ENCODE peak calls at places on chromosomes 16 and 17, in eight cellular contexts. Q is dorsolateral prefrontal cortex, W is adipocyte, X is pancreas, U is ascending aorta, V is psoas muscle, Z is BE2C, O is fibroblast of the aortic adventitia. B is an unnamed sample.

GRCh38 chr17:18039535-18040286 is 503 bp downstream of the GID4 start:
- DNase-seq in Q (no peak), W (no peak), X (peak; percentile 53), U (peak; percentile 77), V (peak; percentile 27), Z (no peak), O (no peak), B (no peak)

GRCh38 chr17:74750327-74751069 is 2.1 kb downstream of the NHERF1 start:
- DNase-seq in Q (no peak), W (no peak), X (peak; percentile 95), U (no peak), V (no peak), Z (no peak), O (no peak), B (no peak)

GRCh38 chr16:54282202-54282922 is 4.2 kb downstream of the IRX3 start:
- DNase-seq in Q (no peak), W (peak; percentile 86), X (peak; percentile 42), U (peak; percentile 66), V (peak; percentile 44), Z (peak; percentile 51), O (peak; percentile 53), B (no peak)

GRCh38 chr17:46061435-46061834 is 62.4 kb downstream of the STH start:
- DNase-seq in Q (no peak), W (peak; percentile 50), X (no peak), U (no peak), V (no peak), Z (no peak), O (peak; percentile 20), B (no peak)

GRCh38 chr16:65413861-65414260 is 292.0 kb upstream of the CDH11 start:
- DNase-seq in Q (no peak), W (peak; percentile 45), X (no peak), U (no peak), V (no peak), Z (no peak), O (no peak), B (no peak)

GRCh38 chr17:72538921-72539352 is 418.1 kb downstream of the SOX9 start:
- DNase-seq in Q (no peak), W (no peak), X (no peak), U (no peak), V (no peak), Z (no peak), O (no peak), B (no peak)

GRCh38 chr16:66701061-66701460 is 4.5 kb upstream of the CMTM4 start:
- DNase-seq in Q (no peak), W (no peak), X (no peak), U (no peak), V (no peak), Z (no peak), O (no peak), B (no peak)

GRCh38 chr17:81368623-81369022 is 26.6 kb upstream of the BAHCC1 start:
- DNase-seq in Q (no peak), W (no peak), X (no peak), U (no peak), V (no peak), Z (no peak), O (no peak), B (peak; percentile 83)

GRCh38 chr16:75928295-75928694 is 202.0 kb upstream of the CPHXL start:
- DNase-seq in Q (no peak), W (no peak), X (no peak), U (no peak), V (no peak), Z (no peak), O (no peak), B (no peak)

GRCh38 chr17:1746975-1747543 is 4.4 kb downstream of the SERPINF2 start:
- DNase-seq in Q (no peak), W (no peak), X (peak; percentile 45), U (no peak), V (no peak), Z (no peak), O (no peak), B (peak; percentile 94)

GRCh38 chr16:67865318-67865717 is 7.5 kb upstream of the EDC4 start:
- DNase-seq in Q (no peak), W (peak; percentile 36), X (peak; percentile 40), U (no peak), V (peak; percentile 28), Z (peak; percentile 63), O (peak; percentile 47), B (no peak)

GRCh38 chr16:84774810-84775209 is 45.0 kb upstream of the CRISPLD2 start:
- DNase-seq in Q (no peak), W (peak; percentile 85), X (no peak), U (no peak), V (peak; percentile 46), Z (no peak), O (peak; percentile 89), B (peak; percentile 45)

GRCh38 chr17:79711715-79712305 is 18.9 kb upstream of the ENPP7 start:
- DNase-seq in Q (no peak), W (no peak), X (no peak), U (no peak), V (no peak), Z (no peak), O (no peak), B (no peak)

GRCh38 chr17:27381007-27381501 is 75.2 kb upstream of the KSR1 start:
- DNase-seq in Q (peak; percentile 65), W (peak; percentile 55), X (peak; percentile 45), U (peak; percentile 80), V (peak; percentile 74), Z (peak; percentile 84), O (peak; percentile 16), B (peak; percentile 90)

GRCh38 chr16:2046125-2046888 is 1.3 kb downstream of the NTHL1 start:
- DNase-seq in Q (no peak), W (no peak), X (no peak), U (no peak), V (no peak), Z (no peak), O (no peak), B (no peak)
- H3K4me3 ChIP-seq in Q (no peak overlapping the region), W (peak overlapping the region; percentile 88), X (no peak overlapping the region), U (peak overlapping the region; percentile 98), V (peak overlapping the region; percentile 80), Z (peak overlapping the region; percentile 91), O (no peak overlapping the region), B (no peak overlapping the region)

GRCh38 chr16:1379054-1379862 is 27.5 kb downstream of the GNPTG start:
- DNase-seq in Q (no peak), W (peak; percentile 94), X (peak; percentile 79), U (peak; percentile 93), V (peak; percentile 96), Z (peak; percentile 86), O (peak; percentile 55), B (peak; percentile 60)

GRCh38 chr16:1379863-1380174 is 28.1 kb downstream of the GNPTG start:
- DNase-seq in Q (no peak), W (no peak), X (no peak), U (no peak), V (no peak), Z (no peak), O (no peak), B (no peak)

GRCh38 chr16:1377406-1378010 is 25.8 kb downstream of the GNPTG start:
- DNase-seq in Q (no peak), W (no peak), X (no peak), U (no peak), V (no peak), Z (no peak), O (no peak), B (no peak)

GRCh38 chr16:1378087-1378803 is 26.5 kb downstream of the GNPTG start:
- DNase-seq in Q (no peak), W (no peak), X (no peak), U (no peak), V (no peak), Z (no peak), O (no peak), B (no peak)

DNA sequence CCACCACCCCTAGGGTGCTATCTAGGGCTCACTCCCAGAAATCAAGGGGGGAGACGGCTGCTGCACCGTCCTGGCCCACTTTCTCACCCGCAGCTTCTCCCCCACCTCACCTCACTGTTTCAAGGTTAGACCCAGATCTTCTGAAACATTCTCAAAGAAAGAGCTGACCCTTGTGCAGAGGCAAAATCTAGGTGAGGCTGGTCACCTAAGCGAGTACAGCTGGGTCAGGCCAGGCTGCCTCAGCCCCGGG is 27.0 kb downstream of the GNPTG start:
- DNase-seq in Q (no peak), W (no peak), X (no peak), U (no peak), V (no peak), Z (no peak), O (no peak), B (no peak)
- H3K4me3 ChIP-seq in Q (peak overlapping the region; percentile 49), W (peak overlapping the region; percentile 81), X (peak overlapping the region; percentile 23), U (peak overlapping the region; percentile 73), V (peak overlapping the region; percentile 73), Z (peak overlapping the region; percentile 88), O (peak overlapping the region; percentile 63), B (no peak overlapping the region)

DNA sequence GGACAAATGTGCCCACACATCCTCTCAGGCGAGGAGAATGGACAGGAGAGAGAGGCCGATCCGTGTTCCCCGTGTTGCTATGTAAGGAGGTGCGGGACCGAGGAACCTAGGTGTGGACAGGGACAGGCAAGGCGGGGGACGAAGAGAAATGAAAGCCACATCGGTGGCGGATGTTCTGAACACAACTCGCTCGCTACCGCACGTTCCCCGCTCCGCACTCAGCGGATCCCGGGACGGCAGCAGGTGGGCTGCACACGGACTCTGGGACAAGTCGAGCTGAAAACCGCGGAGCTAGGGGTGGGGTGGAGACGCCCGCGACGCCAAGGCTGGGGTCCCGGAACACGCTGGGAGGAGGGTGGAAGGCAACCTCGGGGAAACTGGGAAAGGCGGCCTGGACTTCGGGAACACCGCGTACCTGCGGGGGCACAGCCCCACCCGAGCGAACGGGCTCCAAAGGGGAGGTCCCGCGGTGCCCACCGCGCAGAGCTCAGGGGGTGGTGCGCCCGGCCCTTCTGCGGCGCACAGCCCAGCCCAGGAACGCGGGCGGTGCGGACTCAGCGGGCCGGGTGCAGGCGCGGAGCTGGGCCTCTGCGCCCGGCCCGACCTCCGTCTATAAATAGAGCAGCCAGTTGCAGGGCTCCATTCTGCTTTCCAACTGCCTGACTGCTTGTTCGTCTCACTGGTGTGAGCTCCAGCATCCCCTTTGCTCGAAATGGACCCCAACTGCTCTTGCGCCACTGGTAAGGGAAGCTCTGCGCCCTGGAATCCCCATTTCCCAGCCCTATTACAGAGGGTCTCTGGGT is at the start of gene MT1E:
- DNase-seq in Q (peak; percentile 65), W (peak; percentile 76), X (peak; percentile 88), U (peak; percentile 93), V (peak; percentile 83), Z (no peak), O (peak; percentile 82), B (peak; percentile 96)
- H3K4me3 ChIP-seq in Q (peak within 1 kb of the TSS; percentile 54), W (peak within 1 kb of the TSS; percentile 92), X (peak within 1 kb of the TSS; percentile 37), U (peak within 1 kb of the TSS; percentile 82), V (peak within 1 kb of the TSS; percentile 85), Z (no peak within 1 kb of the TSS), O (peak within 1 kb of the TSS; percentile 81), B (peak within 1 kb of the TSS; percentile 39)

GRCh38 chr17:7234100-7235012 is at the start of gene DVL2:
- DNase-seq in Q (peak; percentile 96), W (peak; percentile 98), X (peak; percentile 95), U (peak; percentile 97), V (peak; percentile 93), Z (peak; percentile 91), O (peak; percentile 93), B (peak; percentile 100)

GRCh38 chr17:7233701-7234099 is 617 bp downstream of the DVL2 start:
- DNase-seq in Q (no peak), W (no peak), X (no peak), U (no peak), V (no peak), Z (no peak), O (no peak), B (no peak)

GRCh38 chr17:7229504-7229903 is 4.8 kb downstream of the DVL2 start:
- DNase-seq in Q (no peak), W (no peak), X (no peak), U (no peak), V (peak; percentile 9), Z (no peak), O (no peak), B (no peak)

GRCh38 chr17:7228920-7229319 is 5.4 kb downstream of the DVL2 start:
- DNase-seq in Q (no peak), W (no peak), X (no peak), U (no peak), V (no peak), Z (no peak), O (no peak), B (no peak)

GRCh38 chr17:7232114-7232513 is 2.2 kb downstream of the DVL2 start:
- DNase-seq in Q (no peak), W (no peak), X (no peak), U (no peak), V (no peak), Z (no peak), O (no peak), B (no peak)
- H3K4me3 ChIP-seq in Q (no peak overlapping the region), W (peak overlapping the region; percentile 93), X (no peak overlapping the region), U (peak overlapping the region; percentile 86), V (peak overlapping the region; percentile 94), Z (no peak overlapping the region), O (peak overlapping the region; percentile 55), B (no peak overlapping the region)

B was measured in lower leg skin.